ENCODE peak calls at places on chromosomes 12 and 14, in five cellular contexts. R, K, B, X and N are unnamed samples.

GRCh38 chr12:111570090-111570961 is 28.8 kb downstream of the ATXN2 start:
- DNase-seq in R (no peak), K (no peak), B (peak; percentile 8), X (no peak), N (no peak)

GRCh38 chr12:46390304-46390703 is 17.7 kb upstream of the SLC38A2 start:
- DNase-seq in R (no peak), K (peak; percentile 46), B (no peak), X (no peak), N (no peak)

GRCh38 chr14:83706555-83706954 is 1823.4 kb upstream of the FLRT2 start:
- DNase-seq in R (no peak), K (no peak), B (peak; percentile 61), X (no peak), N (peak; percentile 22)

GRCh38 chr14:94754391-94754942 is 15.4 kb downstream of the GSC start:
- DNase-seq in R (no peak), K (no peak), B (no peak), X (no peak), N (no peak)

GRCh38 chr12:131910302-131911110 is 16.1 kb downstream of the ULK1 start:
- DNase-seq in R (no peak), K (no peak), B (no peak), X (no peak), N (no peak)

GRCh38 chr12:57089259-57090245 is 638 bp downstream of the NAB2 start:
- DNase-seq in R (no peak), K (no peak), B (peak; percentile 68), X (no peak), N (no peak)

GRCh38 chr14:35940291-35940690 is 114.2 kb downstream of the BRMS1L start:
- DNase-seq in R (no peak), K (no peak), B (no peak), X (peak; percentile 73), N (no peak)

GRCh38 chr14:64811676-64812075 is 68.0 kb downstream of the SPTB start:
- DNase-seq in R (no peak), K (no peak), B (no peak), X (no peak), N (no peak)

GRCh38 chr14:100303179-100303578 is 3.1 kb downstream of the SLC25A29 start:
- DNase-seq in R (peak; percentile 38), K (no peak), B (no peak), X (no peak), N (no peak)

GRCh38 chr12:12645485-12645884 is 33.8 kb downstream of the CREBL2 start:
- DNase-seq in R (peak; percentile 17), K (peak; percentile 64), B (no peak), X (no peak), N (peak; percentile 56)

GRCh38 chr12:13254311-13254710 is 57.8 kb downstream of the EMP1 start:
- DNase-seq in R (no peak), K (no peak), B (no peak), X (no peak), N (no peak)

GRCh38 chr12:52945389-52946232 is 3.3 kb upstream of the KRT18 start:
- DNase-seq in R (no peak), K (peak; percentile 92), B (peak; percentile 74), X (no peak), N (peak; percentile 90)

GRCh38 chr12:132427999-132428871 is 61.7 kb upstream of the FBRSL1 start:
- DNase-seq in R (no peak), K (peak; percentile 19), B (no peak), X (no peak), N (no peak)

GRCh38 chr12:67358686-67359374 is 89.7 kb downstream of the CAND1 start:
- DNase-seq in R (no peak), K (no peak), B (no peak), X (no peak), N (peak; percentile 16)
- TF ChIP-seq SUZ12 in R (no peak), K (no peak), B (no peak), X (no peak), N (no peak)

DNA sequence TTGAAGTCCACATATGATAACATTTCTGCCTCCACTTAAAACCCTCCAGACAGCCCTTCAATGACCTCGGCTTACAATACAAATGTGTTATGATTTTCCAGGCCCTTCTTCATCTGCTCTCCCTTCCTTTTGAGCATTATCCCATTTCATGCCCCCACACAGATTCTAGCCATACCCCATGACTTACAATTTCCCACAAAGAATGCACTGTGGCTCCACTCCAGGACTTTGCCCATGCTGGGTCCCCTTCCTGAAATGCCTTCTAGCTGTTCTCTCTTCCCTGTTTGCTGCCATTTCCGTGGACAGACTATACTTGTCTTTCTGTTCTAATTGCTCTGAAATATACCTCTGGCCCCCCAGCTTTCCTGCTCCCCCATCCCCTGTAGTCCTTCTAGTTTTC is 963.2 kb downstream of the DIO2 start:
- DNase-seq in R (no peak), K (no peak), B (no peak), X (no peak), N (no peak)
- TF ChIP-seq SUZ12 in R (no peak), K (no peak), B (no peak), X (no peak), N (no peak)

GRCh38 chr12:116380066-116380465 is 102.6 kb upstream of the MED13L start:
- DNase-seq in R (no peak), K (no peak), B (no peak), X (no peak), N (no peak)
- TF ChIP-seq SUZ12 in R (no peak), K (no peak), B (no peak), X (no peak), N (no peak)

GRCh38 chr14:73168274-73168673 is 32.0 kb downstream of the PSEN1 start:
- DNase-seq in R (no peak), K (no peak), B (no peak), X (no peak), N (no peak)
- TF ChIP-seq SUZ12 in R (no peak), K (no peak), B (no peak), X (no peak), N (no peak)

GRCh38 chr14:48350971-48351370 is 675.6 kb upstream of the MDGA2 start:
- DNase-seq in R (no peak), K (no peak), B (no peak), X (no peak), N (no peak)
- TF ChIP-seq SUZ12 in R (no peak), K (no peak), B (no peak), X (no peak), N (no peak)

GRCh38 chr14:69543341-69544249 is 31.1 kb downstream of the CCDC177 start:
- DNase-seq in R (no peak), K (no peak), B (no peak), X (no peak), N (no peak)

GRCh38 chr14:69542311-69542710 is 32.4 kb downstream of the CCDC177 start:
- DNase-seq in R (no peak), K (no peak), B (no peak), X (no peak), N (no peak)

GRCh38 chr14:69548566-69548965 is 26.1 kb downstream of the CCDC177 start:
- DNase-seq in R (no peak), K (no peak), B (no peak), X (no peak), N (no peak)

GRCh38 chr14:69553221-69553620 is 21.4 kb downstream of the CCDC177 start:
- DNase-seq in R (no peak), K (no peak), B (no peak), X (no peak), N (no peak)

GRCh38 chr14:69547701-69548348 is 26.8 kb downstream of the CCDC177 start:
- DNase-seq in R (peak; percentile 44), K (no peak), B (peak; percentile 91), X (no peak), N (peak; percentile 42)
- TF ChIP-seq SUZ12 in R (no peak), K (no peak), B (no peak), X (no peak), N (no peak)

DNA sequence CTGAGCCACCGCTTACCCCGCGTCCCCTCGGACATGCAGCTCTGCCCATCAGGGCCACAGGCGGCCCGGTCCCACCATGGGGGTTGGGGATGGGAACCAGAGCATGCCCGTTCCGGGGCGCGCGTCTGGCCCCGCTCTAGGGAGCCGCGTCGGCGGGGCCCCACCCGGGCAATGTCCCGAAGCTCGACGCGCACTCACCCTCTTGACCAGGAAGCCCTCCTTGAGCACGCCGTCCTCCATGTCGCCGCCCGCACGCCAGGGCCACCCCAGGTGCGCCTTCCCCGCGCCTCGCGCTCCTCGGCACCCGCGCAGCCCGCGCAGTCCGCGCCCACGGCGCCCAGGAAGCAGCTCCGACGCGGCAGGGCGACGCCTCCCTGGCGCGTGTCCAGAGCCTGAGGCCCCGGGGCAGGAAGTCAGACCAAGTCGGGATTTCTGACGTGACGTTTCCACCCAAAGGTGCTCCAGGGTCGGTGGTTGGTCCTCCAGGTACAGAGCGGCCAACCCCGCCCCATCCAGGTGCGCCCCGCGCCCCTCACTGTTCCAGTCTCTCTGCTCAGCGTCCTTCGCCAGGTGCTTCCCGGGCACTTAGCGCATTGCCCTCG is at the start of gene PLEK2:
- DNase-seq in R (no peak), K (no peak), B (peak; percentile 67), X (no peak), N (no peak)
- TF ChIP-seq SUZ12 in R (no peak), K (no peak), B (peak; percentile 55), X (no peak), N (no peak)

GRCh38 chr14:96162741-96163140 is 41.9 kb upstream of the BDKRB2 start:
- DNase-seq in R (no peak), K (no peak), B (no peak), X (no peak), N (no peak)
- TF ChIP-seq SUZ12 in R (no peak), K (no peak), B (no peak), X (no peak), N (no peak)

GRCh38 chr12:70577283-70577634 is 60.0 kb downstream of the PTPRB start:
- DNase-seq in R (no peak), K (no peak), B (no peak), X (no peak), N (no peak)

GRCh38 chr12:70571705-70572269 is 65.4 kb downstream of the PTPRB start:
- DNase-seq in R (no peak), K (peak; percentile 50), B (no peak), X (no peak), N (no peak)

GRCh38 chr12:70571029-70571428 is 66.2 kb downstream of the PTPRB start:
- DNase-seq in R (no peak), K (no peak), B (no peak), X (no peak), N (no peak)

GRCh38 chr12:70581199-70581598 is 56.0 kb downstream of the PTPRB start:
- DNase-seq in R (no peak), K (no peak), B (no peak), X (no peak), N (no peak)

DNA sequence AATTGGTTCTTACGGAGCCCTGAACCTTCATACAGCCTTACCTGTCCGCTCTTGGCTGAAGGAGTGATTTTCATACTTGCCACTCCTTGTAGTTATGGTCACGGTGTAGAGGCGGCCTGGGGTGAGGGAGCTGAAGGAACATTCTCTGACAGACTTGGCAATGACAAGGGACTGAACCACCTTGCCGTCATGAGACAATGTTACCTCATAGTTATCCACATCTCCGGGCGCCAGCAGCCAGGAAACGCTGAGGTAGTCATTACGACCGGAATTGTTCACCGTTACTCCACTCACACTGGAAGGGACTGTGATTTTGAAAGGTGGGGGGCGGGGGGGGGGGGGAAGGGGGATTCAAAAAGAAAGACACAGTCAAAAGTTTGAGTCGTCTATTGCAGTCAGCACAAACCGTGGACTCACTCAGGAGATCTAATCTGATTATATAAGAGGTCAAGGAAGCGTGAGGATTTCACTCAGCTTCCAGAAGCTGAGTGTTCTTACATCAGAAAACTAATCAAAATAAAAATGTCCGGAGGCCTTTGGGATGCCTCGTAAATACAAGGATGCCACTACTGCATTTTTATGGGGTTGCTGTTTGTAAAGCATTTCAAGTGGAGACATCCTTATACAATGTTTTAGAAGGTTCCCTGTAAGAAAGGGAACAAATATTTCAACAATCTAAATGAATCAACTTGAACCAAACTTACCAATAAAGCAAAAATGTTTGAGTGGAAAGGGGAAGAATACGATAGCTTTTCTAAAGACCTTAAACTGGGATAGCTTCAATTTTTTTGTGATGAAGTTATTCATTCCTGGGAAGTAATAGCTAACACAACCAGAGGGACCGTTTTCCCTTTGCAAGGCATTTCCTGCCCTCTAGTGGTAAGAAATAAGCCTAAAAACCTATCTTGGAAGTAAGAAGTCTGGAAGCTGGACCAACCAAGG is 60.6 kb downstream of the PTPRB start:
- DNase-seq in R (peak; percentile 52), K (peak; percentile 64), B (no peak), X (peak; percentile 7), N (peak; percentile 69)
- TF ChIP-seq SUZ12 in R (no peak), K (no peak), B (no peak), X (no peak), N (no peak)